ENCODE peak calls at places on chromosomes 4 and X, in four cellular contexts. M, W, D and T are unnamed samples.

GRCh38 chrX:1086444-1087409 is 125.7 kb downstream of the CRLF2 start:
- DNase-seq in M (no peak), W (no peak), D (no peak), T (no peak)

GRCh38 chr4:126530996-126531585 is 1101.7 kb upstream of the INTU start:
- DNase-seq in M (no peak), D (no peak), W (peak; percentile 19), T (no peak)

GRCh38 chrX:105543271-105543670 is 279.1 kb upstream of the NRK start:
- DNase-seq in M (no peak), D (no peak), W (no peak), T (no peak)

GRCh38 chr4:108840426-108840975 is 77.6 kb upstream of the ETNPPL start:
- DNase-seq in D (no peak), M (no peak), W (no peak), T (no peak)

GRCh38 chr4:8435656-8436121 is 4.8 kb downstream of the ACOX3 start:
- DNase-seq in M (no peak), D (no peak), W (peak; percentile 20), T (no peak)

GRCh38 chrX:12955882-12956703 is 18.8 kb upstream of the TMSB4X start:
- DNase-seq in D (peak; percentile 79), W (peak; percentile 81), M (no peak), T (no peak)

GRCh38 chrX:129706395-129707072 is 32.2 kb upstream of the XPNPEP2 start:
- DNase-seq in M (no peak), D (no peak), W (peak; percentile 5), T (no peak)

GRCh38 chr4:26299254-26299882 is 21.4 kb upstream of the RBPJ start:
- DNase-seq in D (no peak), W (peak; percentile 34), M (no peak), T (no peak)

GRCh38 chr4:55123791-55124190 is 1.6 kb downstream of the KDR start:
- DNase-seq in D (no peak), W (no peak), M (no peak), T (no peak)

GRCh38 chr4:621296-622070 is 3.9 kb upstream of the PDE6B start:
- DNase-seq in D (no peak), W (no peak), M (no peak), T (no peak)

GRCh38 chr4:16684083-16684482 is 214.4 kb downstream of the LDB2 start:
- DNase-seq in D (no peak), W (peak; percentile 66), M (no peak), T (no peak)

GRCh38 chrX:86154586-86154985 is 6.3 kb downstream of the DACH2 start:
- DNase-seq in M (no peak), W (no peak), D (no peak), T (no peak)

GRCh38 chr4:26496207-26496783 is 6.0 kb upstream of the CCKAR start:
- DNase-seq in D (no peak), M (no peak), W (no peak), T (no peak)

GRCh38 chr4:142348489-142349076 is 497.5 kb downstream of the INPP4B start:
- DNase-seq in W (no peak), M (no peak), D (no peak), T (peak; percentile 18)

GRCh38 chr4:101931619-101932018 is 141.1 kb downstream of the BANK1 start:
- DNase-seq in D (no peak), M (no peak), W (no peak), T (no peak)

GRCh38 chrX:69137911-69138310 is 27.3 kb downstream of the PJA1 start:
- DNase-seq in M (no peak), W (no peak), D (no peak), T (no peak)

GRCh38 chr4:98518555-98519267 is 139.7 kb downstream of the TSPAN5 start:
- DNase-seq in M (no peak), D (no peak), W (no peak), T (no peak)

GRCh38 chr4:5084911-5085475 is 33.7 kb downstream of the STK32B start:
- DNase-seq in W (no peak), M (no peak), D (no peak), T (no peak)

GRCh38 chrX:140918398-140919043 is 83.9 kb upstream of the SPANXB1 start:
- DNase-seq in D (no peak), M (peak; percentile 30), W (peak; percentile 70), T (no peak)

GRCh38 chr4:122639181-122639580 is 18.3 kb upstream of the IL21 start:
- DNase-seq in M (no peak), W (no peak), D (no peak), T (no peak)

GRCh38 chrX:75076429-75076828 is 79.7 kb downstream of the ABCB7 start:
- DNase-seq in W (no peak), D (no peak), M (no peak), T (no peak)

GRCh38 chr4:8537041-8537461 is 43.1 kb upstream of the GPR78 start:
- DNase-seq in M (no peak), W (peak; percentile 79), D (no peak), T (no peak)

GRCh38 chr4:1357356-1358248 is 10.6 kb downstream of the UVSSA start:
- DNase-seq in D (no peak), W (no peak), M (no peak), T (no peak)

GRCh38 chrX:55056820-55057690 is 17.8 kb upstream of the PAGE2B start:
- DNase-seq in D (no peak), M (no peak), W (peak; percentile 1), T (no peak)

GRCh38 chr4:5808081-5808741 is 84.7 kb downstream of the CRMP1 start:
- DNase-seq in W (peak; percentile 19), M (no peak), D (no peak), T (peak; percentile 59)

GRCh38 chr4:136637071-136637777 is 895.1 kb downstream of the PCDH18 start:
- DNase-seq in D (no peak), W (peak; percentile 18), M (peak; percentile 44), T (peak; percentile 69)

GRCh38 chrX:15493118-15494082 is at the start of gene PIR:
- DNase-seq in M (peak; percentile 82), W (peak; percentile 75), D (peak; percentile 91), T (peak; percentile 80)

GRCh38 chr4:73172166-73172565 is 86.4 kb downstream of the ANKRD17 start:
- DNase-seq in D (no peak), W (no peak), M (no peak), T (no peak)

GRCh38 chr4:13865871-13866669 is 238.5 kb upstream of the BOD1L1 start:
- DNase-seq in M (no peak), W (peak; percentile 17), D (no peak), T (no peak)

GRCh38 chr4:10164877-10165283 is 48.3 kb upstream of the WDR1 start:
- DNase-seq in W (peak; percentile 38), D (no peak), M (peak; percentile 56), T (peak; percentile 62)

GRCh38 chr4:173591760-173592159 is 61.7 kb upstream of the HAND2 start:
- DNase-seq in W (no peak), D (no peak), M (no peak), T (no peak)

GRCh38 chr4:173436149-173436579 is 37.2 kb upstream of the SCRG1 start:
- DNase-seq in D (no peak), W (peak; percentile 70), M (no peak), T (no peak)

DNA sequence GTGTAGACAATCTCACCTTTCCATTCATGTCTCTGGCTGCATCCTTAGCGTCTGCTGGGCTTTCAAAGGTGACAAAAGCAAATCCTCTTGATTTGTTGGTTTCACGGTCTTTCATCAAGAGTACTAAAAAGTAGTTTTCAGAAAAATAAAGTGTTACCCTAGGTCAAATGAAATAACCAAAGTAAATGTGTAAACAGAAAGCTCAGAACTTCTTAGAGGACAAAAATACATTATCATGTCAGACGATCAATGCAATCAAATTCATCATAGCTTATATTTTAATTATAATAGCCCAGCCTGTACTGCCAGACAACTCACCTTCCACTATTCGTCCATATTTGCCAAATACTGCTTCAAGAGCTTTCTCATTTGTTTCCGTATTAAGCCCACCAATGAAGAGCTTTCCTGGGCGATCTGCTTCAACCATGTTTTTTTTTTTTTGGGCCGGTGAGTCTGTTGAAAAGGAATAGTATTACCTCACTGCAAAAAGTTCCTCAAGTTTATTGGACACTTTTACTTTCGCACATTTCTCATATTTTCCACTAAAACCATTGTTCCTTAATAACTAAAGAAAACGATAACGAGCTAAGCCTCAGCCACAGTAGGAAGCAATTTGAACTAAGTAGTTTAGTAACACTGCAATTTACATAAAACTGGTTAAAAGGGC is 1.4 kb downstream of the RBMX start:
- DNase-seq in W (peak; percentile 18), D (no peak), M (no peak), T (no peak)
- TF ChIP-seq CTCF in W (no peak), D (no peak), M (no peak), T (no peak)

GRCh38 chr4:82217986-82218715 is 155.6 kb downstream of the HNRNPD start:
- DNase-seq in D (no peak), W (no peak), M (no peak), T (peak; percentile 25)
- TF ChIP-seq CTCF in D (no peak), W (peak; percentile 37), M (peak; percentile 50), T (peak; percentile 25)

GRCh38 chrX:150489359-150490015 is 78.9 kb upstream of the MTM1 start:
- DNase-seq in D (no peak), M (no peak), W (no peak), T (no peak)

GRCh38 chrX:150483576-150483975 is 84.8 kb upstream of the MTM1 start:
- DNase-seq in W (no peak), M (no peak), D (no peak), T (no peak)

GRCh38 chrX:150482537-150483217 is 85.7 kb upstream of the MTM1 start:
- DNase-seq in M (no peak), W (peak; percentile 34), D (no peak), T (no peak)

GRCh38 chrX:150487369-150488094 is 80.9 kb upstream of the MTM1 start:
- DNase-seq in W (no peak), D (no peak), M (no peak), T (no peak)

DNA sequence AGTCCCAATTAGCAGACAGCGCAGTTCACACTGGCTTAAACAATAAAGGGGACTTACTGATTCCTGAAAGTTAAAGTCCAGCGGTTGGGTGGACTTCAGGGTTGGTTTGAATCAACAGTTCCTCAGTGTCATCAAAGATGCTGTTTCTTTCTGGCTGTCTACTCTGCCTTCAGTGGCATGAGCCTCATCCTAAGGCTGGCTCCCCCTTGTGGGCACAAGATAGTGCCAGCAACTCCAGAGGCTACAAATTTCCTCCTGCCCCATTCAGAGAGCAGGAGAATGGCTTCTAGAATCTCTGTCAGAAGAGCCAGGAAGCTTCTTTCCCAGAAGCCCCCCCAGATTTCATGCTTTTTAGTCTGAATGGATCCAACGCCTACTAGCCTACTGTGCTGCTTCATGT is 82.4 kb upstream of the MTM1 start:
- DNase-seq in D (no peak), W (peak; percentile 69), M (peak; percentile 24), T (peak; percentile 48)
- TF ChIP-seq CTCF in D (peak; percentile 57), W (peak; percentile 67), M (peak; percentile 62), T (peak; percentile 35)

DNA sequence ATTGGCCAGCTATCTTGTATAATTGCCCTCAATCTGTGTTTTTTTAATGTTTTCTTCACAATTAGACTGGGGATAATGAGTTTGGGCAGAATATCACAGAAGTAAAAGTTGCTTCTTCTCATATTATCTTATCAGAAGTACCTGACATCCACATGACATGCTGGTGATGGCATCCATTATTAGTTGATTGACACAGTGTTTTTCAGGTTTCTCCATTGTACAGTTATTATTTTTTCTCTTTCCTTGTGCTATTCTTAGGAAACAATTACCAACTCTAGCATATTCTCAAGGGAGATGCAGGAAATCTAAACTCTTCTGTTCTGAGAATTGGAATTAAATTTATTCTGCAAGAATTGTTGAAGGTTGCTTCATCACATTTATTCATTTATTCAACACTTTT is 1000.1 kb upstream of the LCORL start:
- DNase-seq in M (no peak), D (no peak), W (no peak), T (no peak)
- TF ChIP-seq CTCF in M (no peak), D (no peak), W (no peak), T (no peak)

GRCh38 chrX:43949669-43950068 is 23.5 kb downstream of the NDP start:
- DNase-seq in M (peak; percentile 11), D (peak; percentile 44), W (no peak), T (peak; percentile 61)
- TF ChIP-seq CTCF in M (peak; percentile 61), D (peak; percentile 34), W (peak; percentile 37), T (peak; percentile 36)